ENCODE peak calls at places on chromosomes 2 and 18, in nine cellular contexts. One of them, this sample, is unnamed.

GRCh38 chr2:178756343-178756742 is 50.9 kb downstream of the TTN start:
- DNase-seq in astrocyte: peak; percentile 11
- DNase-seq in fibroblast of lung: peak; percentile 20
- DNase-seq in bronchial epithelial cell: no peak
- DNase-seq in heart right ventricle: no peak
- DNase-seq in OCI-LY7: no peak
- DNase-seq in tibial nerve: no peak
- DNase-seq in PC-3: no peak
- DNase-seq in cardiac muscle cell: no peak
- DNase-seq in this sample: peak; percentile 18

GRCh38 chr2:169765523-169765922 is 31.9 kb downstream of the KLHL23 start:
- DNase-seq in astrocyte: peak; percentile 31
- DNase-seq in fibroblast of lung: peak; percentile 54
- DNase-seq in bronchial epithelial cell: peak; percentile 76
- DNase-seq in heart right ventricle: no peak
- DNase-seq in OCI-LY7: no peak
- DNase-seq in tibial nerve: no peak
- DNase-seq in PC-3: peak; percentile 89
- DNase-seq in cardiac muscle cell: peak; percentile 37
- DNase-seq in this sample: peak; percentile 43

GRCh38 chr2:85769236-85769986 is 15.6 kb downstream of the ATOH8 start:
- DNase-seq in astrocyte: no peak
- DNase-seq in fibroblast of lung: no peak
- DNase-seq in bronchial epithelial cell: no peak
- DNase-seq in heart right ventricle: no peak
- DNase-seq in OCI-LY7: peak; percentile 19
- DNase-seq in tibial nerve: no peak
- DNase-seq in PC-3: no peak
- DNase-seq in cardiac muscle cell: no peak
- DNase-seq in this sample: no peak

GRCh38 chr2:112493858-112494648 is 12.1 kb downstream of the TTL start:
- DNase-seq in astrocyte: peak; percentile 57
- DNase-seq in fibroblast of lung: peak; percentile 69
- DNase-seq in bronchial epithelial cell: peak; percentile 88
- DNase-seq in heart right ventricle: no peak
- DNase-seq in OCI-LY7: no peak
- DNase-seq in tibial nerve: no peak
- DNase-seq in PC-3: peak; percentile 86
- DNase-seq in cardiac muscle cell: peak; percentile 60
- DNase-seq in this sample: peak; percentile 69

GRCh38 chr2:15806801-15807417 is 133.4 kb upstream of the MYCN start:
- DNase-seq in astrocyte: no peak
- DNase-seq in fibroblast of lung: no peak
- DNase-seq in bronchial epithelial cell: no peak
- DNase-seq in heart right ventricle: no peak
- DNase-seq in OCI-LY7: no peak
- DNase-seq in tibial nerve: no peak
- DNase-seq in PC-3: no peak
- DNase-seq in cardiac muscle cell: no peak
- DNase-seq in this sample: no peak

GRCh38 chr2:196422361-196422760 is 217.2 kb upstream of the CCDC150 start:
- DNase-seq in astrocyte: no peak
- DNase-seq in fibroblast of lung: no peak
- DNase-seq in bronchial epithelial cell: no peak
- DNase-seq in heart right ventricle: no peak
- DNase-seq in OCI-LY7: no peak
- DNase-seq in tibial nerve: no peak
- DNase-seq in PC-3: no peak
- DNase-seq in cardiac muscle cell: no peak
- DNase-seq in this sample: no peak

GRCh38 chr18:39796413-39796812 is 2158.6 kb upstream of the PIK3C3 start:
- DNase-seq in astrocyte: no peak
- DNase-seq in fibroblast of lung: no peak
- DNase-seq in bronchial epithelial cell: no peak
- DNase-seq in heart right ventricle: no peak
- DNase-seq in OCI-LY7: no peak
- DNase-seq in tibial nerve: no peak
- DNase-seq in PC-3: no peak
- DNase-seq in cardiac muscle cell: no peak
- DNase-seq in this sample: no peak

GRCh38 chr2:36663851-36664715 is 32.4 kb upstream of the VIT start:
- DNase-seq in astrocyte: peak; percentile 41
- DNase-seq in fibroblast of lung: peak; percentile 69
- DNase-seq in bronchial epithelial cell: peak; percentile 68
- DNase-seq in heart right ventricle: peak; percentile 21
- DNase-seq in OCI-LY7: peak; percentile 58
- DNase-seq in tibial nerve: no peak
- DNase-seq in PC-3: peak; percentile 76
- DNase-seq in cardiac muscle cell: peak; percentile 89
- DNase-seq in this sample: peak; percentile 37

GRCh38 chr2:231360881-231361294 is 34.6 kb upstream of the B3GNT7 start:
- DNase-seq in astrocyte: no peak
- DNase-seq in fibroblast of lung: no peak
- DNase-seq in bronchial epithelial cell: no peak
- DNase-seq in heart right ventricle: no peak
- DNase-seq in OCI-LY7: no peak
- DNase-seq in tibial nerve: no peak
- DNase-seq in PC-3: no peak
- DNase-seq in cardiac muscle cell: no peak
- DNase-seq in this sample: no peak

GRCh38 chr2:98455494-98455976 is 10.9 kb downstream of the INPP4A start:
- DNase-seq in astrocyte: no peak
- DNase-seq in fibroblast of lung: peak; percentile 31
- DNase-seq in bronchial epithelial cell: no peak
- DNase-seq in heart right ventricle: no peak
- DNase-seq in OCI-LY7: no peak
- DNase-seq in tibial nerve: no peak
- DNase-seq in PC-3: no peak
- DNase-seq in cardiac muscle cell: no peak
- DNase-seq in this sample: no peak

GRCh38 chr2:121368841-121369240 is 83.8 kb upstream of the TFCP2L1 start:
- DNase-seq in astrocyte: no peak
- DNase-seq in fibroblast of lung: no peak
- DNase-seq in bronchial epithelial cell: no peak
- DNase-seq in heart right ventricle: no peak
- DNase-seq in OCI-LY7: no peak
- DNase-seq in tibial nerve: no peak
- DNase-seq in PC-3: no peak
- DNase-seq in cardiac muscle cell: no peak
- DNase-seq in this sample: no peak

GRCh38 chr2:71069376-71069775 is 928 bp downstream of the NAGK start:
- DNase-seq in astrocyte: peak; percentile 51
- DNase-seq in fibroblast of lung: peak; percentile 64
- DNase-seq in bronchial epithelial cell: peak; percentile 56
- DNase-seq in heart right ventricle: no peak
- DNase-seq in OCI-LY7: no peak
- DNase-seq in tibial nerve: no peak
- DNase-seq in PC-3: no peak
- DNase-seq in cardiac muscle cell: no peak
- DNase-seq in this sample: peak; percentile 11

GRCh38 chr2:145845207-145845894 is 1325.4 kb upstream of the ZEB2 start:
- DNase-seq in astrocyte: no peak
- DNase-seq in fibroblast of lung: no peak
- DNase-seq in bronchial epithelial cell: no peak
- DNase-seq in heart right ventricle: no peak
- DNase-seq in OCI-LY7: peak; percentile 18
- DNase-seq in tibial nerve: no peak
- DNase-seq in PC-3: no peak
- DNase-seq in cardiac muscle cell: peak; percentile 71
- DNase-seq in this sample: peak; percentile 0

GRCh38 chr2:225466891-225467604 is 67.5 kb downstream of the NYAP2 start:
- DNase-seq in astrocyte: no peak
- DNase-seq in fibroblast of lung: peak; percentile 7
- DNase-seq in bronchial epithelial cell: peak; percentile 46
- DNase-seq in heart right ventricle: no peak
- DNase-seq in OCI-LY7: no peak
- DNase-seq in tibial nerve: no peak
- DNase-seq in PC-3: peak; percentile 14
- DNase-seq in cardiac muscle cell: no peak
- DNase-seq in this sample: no peak

GRCh38 chr2:44015239-44015638 is 19.4 kb upstream of the LRPPRC start:
- DNase-seq in astrocyte: no peak
- DNase-seq in fibroblast of lung: no peak
- DNase-seq in bronchial epithelial cell: no peak
- DNase-seq in heart right ventricle: no peak
- DNase-seq in OCI-LY7: no peak
- DNase-seq in tibial nerve: no peak
- DNase-seq in PC-3: no peak
- DNase-seq in cardiac muscle cell: no peak
- DNase-seq in this sample: no peak

GRCh38 chr2:37026050-37026449 is 58.1 kb downstream of the HEATR5B start:
- DNase-seq in astrocyte: no peak
- DNase-seq in fibroblast of lung: no peak
- DNase-seq in bronchial epithelial cell: no peak
- DNase-seq in heart right ventricle: no peak
- DNase-seq in OCI-LY7: peak; percentile 25
- DNase-seq in tibial nerve: no peak
- DNase-seq in PC-3: peak; percentile 25
- DNase-seq in cardiac muscle cell: peak; percentile 15
- DNase-seq in this sample: no peak

GRCh38 chr2:118686364-118686763 is 161.1 kb downstream of the EN1 start:
- DNase-seq in astrocyte: peak; percentile 76
- DNase-seq in fibroblast of lung: peak; percentile 76
- DNase-seq in bronchial epithelial cell: peak; percentile 58
- DNase-seq in heart right ventricle: no peak
- DNase-seq in OCI-LY7: no peak
- DNase-seq in tibial nerve: no peak
- DNase-seq in PC-3: peak; percentile 62
- DNase-seq in cardiac muscle cell: no peak
- DNase-seq in this sample: no peak

GRCh38 chr2:176891105-176891504 is 321.5 kb upstream of the HNRNPA3 start:
- DNase-seq in astrocyte: no peak
- DNase-seq in fibroblast of lung: no peak
- DNase-seq in bronchial epithelial cell: no peak
- DNase-seq in heart right ventricle: no peak
- DNase-seq in OCI-LY7: no peak
- DNase-seq in tibial nerve: no peak
- DNase-seq in PC-3: no peak
- DNase-seq in cardiac muscle cell: no peak
- DNase-seq in this sample: no peak

GRCh38 chr2:11738589-11739436 is 7.6 kb upstream of the LPIN1 start:
- DNase-seq in astrocyte: peak; percentile 74
- DNase-seq in fibroblast of lung: peak; percentile 81
- DNase-seq in bronchial epithelial cell: no peak
- DNase-seq in heart right ventricle: peak; percentile 56
- DNase-seq in OCI-LY7: peak; percentile 49
- DNase-seq in tibial nerve: peak; percentile 51
- DNase-seq in PC-3: peak; percentile 71
- DNase-seq in cardiac muscle cell: peak; percentile 95
- DNase-seq in this sample: peak; percentile 58

GRCh38 chr2:232924433-232924832 is 54.4 kb downstream of the SNORC start:
- DNase-seq in astrocyte: no peak
- DNase-seq in fibroblast of lung: no peak
- DNase-seq in bronchial epithelial cell: no peak
- DNase-seq in heart right ventricle: no peak
- DNase-seq in OCI-LY7: no peak
- DNase-seq in tibial nerve: no peak
- DNase-seq in PC-3: no peak
- DNase-seq in cardiac muscle cell: no peak
- DNase-seq in this sample: no peak

GRCh38 chr18:58402247-58402646 is 226.6 kb downstream of the ALPK2 start:
- DNase-seq in astrocyte: peak; percentile 85
- DNase-seq in fibroblast of lung: peak; percentile 87
- DNase-seq in bronchial epithelial cell: peak; percentile 54
- DNase-seq in heart right ventricle: no peak
- DNase-seq in OCI-LY7: no peak
- DNase-seq in tibial nerve: no peak
- DNase-seq in PC-3: peak; percentile 10
- DNase-seq in cardiac muscle cell: no peak
- DNase-seq in this sample: peak; percentile 51

GRCh38 chr2:75087726-75088125 is 111.6 kb downstream of the TACR1 start:
- DNase-seq in astrocyte: peak; percentile 45
- DNase-seq in fibroblast of lung: peak; percentile 55
- DNase-seq in bronchial epithelial cell: no peak
- DNase-seq in heart right ventricle: no peak
- DNase-seq in OCI-LY7: no peak
- DNase-seq in tibial nerve: no peak
- DNase-seq in PC-3: no peak
- DNase-seq in cardiac muscle cell: no peak
- DNase-seq in this sample: no peak

GRCh38 chr2:189613077-189613636 is 32.6 kb upstream of the SLC40A1 start:
- DNase-seq in astrocyte: peak; percentile 92
- DNase-seq in fibroblast of lung: peak; percentile 93
- DNase-seq in bronchial epithelial cell: peak; percentile 94
- DNase-seq in heart right ventricle: peak; percentile 71
- DNase-seq in OCI-LY7: no peak
- DNase-seq in tibial nerve: no peak
- DNase-seq in PC-3: no peak
- DNase-seq in cardiac muscle cell: peak; percentile 96
- DNase-seq in this sample: peak; percentile 98
- H3K4me3 ChIP-seq in astrocyte: peak overlapping the region; percentile 43
- H3K4me3 ChIP-seq in fibroblast of lung: no peak overlapping the region
- H3K4me3 ChIP-seq in bronchial epithelial cell: peak overlapping the region; percentile 19
- H3K4me3 ChIP-seq in heart right ventricle: peak overlapping the region; percentile 31
- H3K4me3 ChIP-seq in OCI-LY7: no peak overlapping the region
- H3K4me3 ChIP-seq in tibial nerve: peak overlapping the region; percentile 33
- H3K4me3 ChIP-seq in PC-3: no peak overlapping the region
- H3K4me3 ChIP-seq in cardiac muscle cell: no peak overlapping the region
- H3K4me3 ChIP-seq in this sample: peak overlapping the region; percentile 18

GRCh38 chr2:42663106-42663755 is 94.8 kb downstream of the MTA3 start:
- DNase-seq in astrocyte: peak; percentile 48
- DNase-seq in fibroblast of lung: peak; percentile 59
- DNase-seq in bronchial epithelial cell: peak; percentile 66
- DNase-seq in heart right ventricle: peak; percentile 40
- DNase-seq in OCI-LY7: peak; percentile 83
- DNase-seq in tibial nerve: no peak
- DNase-seq in PC-3: peak; percentile 81
- DNase-seq in cardiac muscle cell: peak; percentile 86
- DNase-seq in this sample: peak; percentile 61
- TF ChIP-seq CTCF in astrocyte: peak; percentile 99
- TF ChIP-seq CTCF in fibroblast of lung: peak; percentile 100
- TF ChIP-seq CTCF in bronchial epithelial cell: peak; percentile 91
- TF ChIP-seq CTCF in heart right ventricle: peak; percentile 98
- TF ChIP-seq CTCF in OCI-LY7: peak; percentile 99
- TF ChIP-seq CTCF in tibial nerve: peak; percentile 91
- TF ChIP-seq CTCF in PC-3: peak; percentile 97
- TF ChIP-seq CTCF in cardiac muscle cell: peak; percentile 99
- TF ChIP-seq CTCF in this sample: peak; percentile 100

DNA sequence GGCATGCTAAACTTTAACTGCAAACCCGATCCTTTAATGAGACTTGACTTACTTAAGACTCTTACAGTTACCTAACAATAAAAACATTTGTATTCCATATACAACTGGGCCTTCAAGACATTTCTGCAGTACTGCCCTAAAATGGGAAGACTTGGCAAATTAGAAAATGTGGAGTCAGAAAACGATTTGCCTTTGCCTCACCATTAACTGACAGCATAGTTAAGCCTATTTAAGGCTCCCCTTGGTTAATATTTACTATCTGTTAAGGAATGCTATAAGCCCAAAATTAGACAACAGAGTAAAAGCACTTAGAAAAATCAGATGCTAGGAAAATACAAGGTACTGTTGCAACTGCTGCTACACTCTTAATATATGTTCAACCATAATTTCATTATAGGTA is 18.7 kb downstream of the TYW5 start:
- DNase-seq in astrocyte: no peak
- DNase-seq in fibroblast of lung: no peak
- DNase-seq in bronchial epithelial cell: no peak
- DNase-seq in heart right ventricle: no peak
- DNase-seq in OCI-LY7: no peak
- DNase-seq in tibial nerve: no peak
- DNase-seq in PC-3: no peak
- DNase-seq in cardiac muscle cell: no peak
- DNase-seq in this sample: no peak
- H3K36me3 ChIP-seq in astrocyte: peaks cover 12% of the 10 kb centered on the region
- H3K36me3 ChIP-seq in fibroblast of lung: peaks cover 2% of the 10 kb centered on the region
- H3K36me3 ChIP-seq in bronchial epithelial cell: peaks cover 5% of the 10 kb centered on the region
- H3K36me3 ChIP-seq in heart right ventricle: peaks cover 96% of the 10 kb centered on the region
- H3K36me3 ChIP-seq in OCI-LY7: peaks cover 84% of the 10 kb centered on the region
- H3K36me3 ChIP-seq in tibial nerve: no peaks in the 10 kb centered on the region
- H3K36me3 ChIP-seq in PC-3: peaks cover 28% of the 10 kb centered on the region
- H3K36me3 ChIP-seq in cardiac muscle cell: peaks cover 56% of the 10 kb centered on the region
- H3K36me3 ChIP-seq in this sample: peaks cover 21% of the 10 kb centered on the region

GRCh38 chr2:228059735-228060134 is 121.8 kb downstream of the SPHKAP start:
- DNase-seq in astrocyte: no peak
- DNase-seq in fibroblast of lung: no peak
- DNase-seq in bronchial epithelial cell: no peak
- DNase-seq in heart right ventricle: no peak
- DNase-seq in OCI-LY7: no peak
- DNase-seq in tibial nerve: no peak
- DNase-seq in PC-3: no peak
- DNase-seq in cardiac muscle cell: no peak
- DNase-seq in this sample: no peak
- H3K4me3 ChIP-seq in astrocyte: no peak overlapping the region
- H3K4me3 ChIP-seq in fibroblast of lung: no peak overlapping the region
- H3K4me3 ChIP-seq in bronchial epithelial cell: no peak overlapping the region
- H3K4me3 ChIP-seq in heart right ventricle: no peak overlapping the region
- H3K4me3 ChIP-seq in OCI-LY7: no peak overlapping the region
- H3K4me3 ChIP-seq in tibial nerve: no peak overlapping the region
- H3K4me3 ChIP-seq in PC-3: no peak overlapping the region
- H3K4me3 ChIP-seq in cardiac muscle cell: no peak overlapping the region
- H3K4me3 ChIP-seq in this sample: no peak overlapping the region

This sample was measured in brain microvascular endothelial cell.